ENCODE peak calls at places on chromosomes 4 and X, in four cellular contexts. One of them, this sample, is unnamed.

GRCh38 chr4:98780111-98780549 is 121.7 kb upstream of the TSPAN5 start:
- DNase-seq in H9: no peak
- DNase-seq in H1: no peak
- DNase-seq in IMR-90: peak; percentile 85
- DNase-seq in this sample: peak; percentile 39

GRCh38 chrX:112800901-112801775 is 39.5 kb downstream of the AMOT start:
- DNase-seq in IMR-90: no peak
- DNase-seq in H9: no peak
- DNase-seq in H1: no peak
- DNase-seq in this sample: peak; percentile 45

GRCh38 chrX:155767101-155767878 is 113.9 kb upstream of the VAMP7 start:
- DNase-seq in H9: peak; percentile 74
- DNase-seq in H1: peak; percentile 27
- DNase-seq in IMR-90: peak; percentile 74
- DNase-seq in this sample: peak; percentile 94

GRCh38 chrX:13194291-13195103 is 125.4 kb downstream of the ATXN3L start:
- DNase-seq in H1: no peak
- DNase-seq in H9: no peak
- DNase-seq in IMR-90: no peak
- DNase-seq in this sample: no peak

GRCh38 chrX:151754042-151754419 is 19.5 kb downstream of the CNGA2 start:
- DNase-seq in H9: peak; percentile 36
- DNase-seq in IMR-90: peak; percentile 8
- DNase-seq in H1: no peak
- DNase-seq in this sample: peak; percentile 66

GRCh38 chr4:187499961-187500360 is 495.6 kb upstream of the ZFP42 start:
- DNase-seq in H1: no peak
- DNase-seq in H9: no peak
- DNase-seq in IMR-90: no peak
- DNase-seq in this sample: no peak

GRCh38 chr4:81358173-81358572 is 113.5 kb downstream of the RASGEF1B start:
- DNase-seq in H9: no peak
- DNase-seq in H1: no peak
- DNase-seq in IMR-90: no peak
- DNase-seq in this sample: no peak

GRCh38 chrX:107934262-107934661 is 47.9 kb downstream of the TEX13B start:
- DNase-seq in H9: no peak
- DNase-seq in H1: no peak
- DNase-seq in IMR-90: no peak
- DNase-seq in this sample: no peak

GRCh38 chr4:102392033-102392744 is 46.9 kb upstream of the SLC39A8 start:
- DNase-seq in H9: no peak
- DNase-seq in IMR-90: no peak
- DNase-seq in H1: no peak
- DNase-seq in this sample: peak; percentile 63

GRCh38 chr4:42104521-42104920 is 47.9 kb downstream of the BEND4 start:
- DNase-seq in H9: no peak
- DNase-seq in IMR-90: peak; percentile 70
- DNase-seq in H1: no peak
- DNase-seq in this sample: peak; percentile 28

GRCh38 chr4:45078201-45078600 is 351.8 kb upstream of the GNPDA2 start:
- DNase-seq in IMR-90: no peak
- DNase-seq in H9: no peak
- DNase-seq in H1: no peak
- DNase-seq in this sample: no peak

GRCh38 chrX:135194684-135195083 is 23.5 kb upstream of the CT55 start:
- DNase-seq in IMR-90: no peak
- DNase-seq in H1: peak; percentile 2
- DNase-seq in H9: peak; percentile 79
- DNase-seq in this sample: peak; percentile 18

GRCh38 chrX:30156009-30156408 is 59.4 kb upstream of the MAGEB2 start:
- DNase-seq in H1: no peak
- DNase-seq in IMR-90: no peak
- DNase-seq in H9: no peak
- DNase-seq in this sample: no peak

GRCh38 chr4:90543419-90544170 is 416.4 kb downstream of the CCSER1 start:
- DNase-seq in H1: no peak
- DNase-seq in H9: no peak
- DNase-seq in IMR-90: no peak
- DNase-seq in this sample: no peak

GRCh38 chr4:153506972-153507678 is 41.0 kb downstream of the TMEM131L start:
- DNase-seq in H9: no peak
- DNase-seq in H1: no peak
- DNase-seq in IMR-90: no peak
- DNase-seq in this sample: no peak

GRCh38 chr4:7816771-7817170 is 122.9 kb downstream of the AFAP1 start:
- DNase-seq in H1: no peak
- DNase-seq in IMR-90: no peak
- DNase-seq in H9: no peak
- DNase-seq in this sample: no peak

GRCh38 chr4:118981171-118981838 is 92.7 kb downstream of the SYNPO2 start:
- DNase-seq in H1: no peak
- DNase-seq in IMR-90: peak; percentile 81
- DNase-seq in H9: no peak
- DNase-seq in this sample: no peak

GRCh38 chr4:44629280-44629866 is 22.1 kb downstream of the YIPF7 start:
- DNase-seq in IMR-90: peak; percentile 43
- DNase-seq in H1: peak; percentile 9
- DNase-seq in H9: peak; percentile 38
- DNase-seq in this sample: peak; percentile 70

GRCh38 chr4:185512516-185512915 is 22.8 kb downstream of the PDLIM3 start:
- DNase-seq in H1: no peak
- DNase-seq in IMR-90: peak; percentile 81
- DNase-seq in H9: no peak
- DNase-seq in this sample: no peak

GRCh38 chr4:106529348-106530033 is 160.9 kb upstream of the GIMD1 start:
- DNase-seq in IMR-90: peak; percentile 1
- DNase-seq in H1: no peak
- DNase-seq in H9: no peak
- DNase-seq in this sample: no peak

GRCh38 chr4:131207589-131207988 is 1941.5 kb upstream of the PCDH10 start:
- DNase-seq in H1: no peak
- DNase-seq in IMR-90: no peak
- DNase-seq in H9: no peak
- DNase-seq in this sample: no peak

GRCh38 chr4:26873391-26874026 is 12.9 kb downstream of the STIM2 start:
- DNase-seq in H1: no peak
- DNase-seq in H9: no peak
- DNase-seq in IMR-90: no peak
- DNase-seq in this sample: peak; percentile 47

GRCh38 chrX:135931644-135932487 is 38.4 kb downstream of the SAGE1 start:
- DNase-seq in IMR-90: peak; percentile 24
- DNase-seq in H1: peak; percentile 10
- DNase-seq in H9: peak; percentile 63
- DNase-seq in this sample: peak; percentile 47

GRCh38 chr4:54498661-54499111 is 159.1 kb upstream of the KIT start:
- DNase-seq in H1: no peak
- DNase-seq in H9: no peak
- DNase-seq in IMR-90: peak; percentile 31
- DNase-seq in this sample: peak; percentile 84

GRCh38 chr4:8319061-8319460 is 49.5 kb downstream of the HTRA3 start:
- DNase-seq in IMR-90: no peak
- DNase-seq in H9: no peak
- DNase-seq in H1: no peak
- DNase-seq in this sample: no peak

GRCh38 chrX:69150294-69150960 is 14.8 kb downstream of the PJA1 start:
- DNase-seq in IMR-90: no peak
- DNase-seq in H9: no peak
- DNase-seq in H1: no peak
- DNase-seq in this sample: peak; percentile 81

GRCh38 chr4:21569638-21570037 is 378.9 kb downstream of the KCNIP4 start:
- DNase-seq in IMR-90: no peak
- DNase-seq in H9: no peak
- DNase-seq in H1: no peak
- DNase-seq in this sample: peak; percentile 45

GRCh38 chr4:16250665-16251365 is 24.5 kb upstream of the TAPT1 start:
- DNase-seq in H1: no peak
- DNase-seq in H9: no peak
- DNase-seq in IMR-90: peak; percentile 49
- DNase-seq in this sample: peak; percentile 22

GRCh38 chr4:147731611-147732515 is at the start of gene ARHGAP10:
- DNase-seq in IMR-90: peak; percentile 82
- DNase-seq in H9: peak; percentile 65
- DNase-seq in H1: no peak
- DNase-seq in this sample: peak; percentile 78

GRCh38 chrX:50204364-50204899 is at the start of gene CCNB3:
- DNase-seq in H1: no peak
- DNase-seq in IMR-90: peak; percentile 56
- DNase-seq in H9: peak; percentile 59
- DNase-seq in this sample: peak; percentile 75

GRCh38 chr4:106809083-106809482 is 227.0 kb downstream of the DKK2 start:
- DNase-seq in H9: no peak
- DNase-seq in H1: no peak
- DNase-seq in IMR-90: peak; percentile 25
- DNase-seq in this sample: peak; percentile 71

GRCh38 chr4:165698272-165698671 is 174.8 kb upstream of the TLL1 start:
- DNase-seq in H9: no peak
- DNase-seq in IMR-90: no peak
- DNase-seq in H1: no peak
- DNase-seq in this sample: no peak

GRCh38 chr4:137892134-137892533 is 350.0 kb downstream of the SLC7A11 start:
- DNase-seq in H1: no peak
- DNase-seq in IMR-90: peak; percentile 78
- DNase-seq in H9: no peak
- DNase-seq in this sample: peak; percentile 6

GRCh38 chrX:40694833-40695232 is 40.5 kb downstream of the MED14 start:
- DNase-seq in H9: no peak
- DNase-seq in H1: no peak
- DNase-seq in IMR-90: peak; percentile 26
- DNase-seq in this sample: no peak

GRCh38 chr4:138707746-138708145 is 307.8 kb upstream of the NOCT start:
- DNase-seq in H1: no peak
- DNase-seq in IMR-90: peak; percentile 64
- DNase-seq in H9: no peak
- DNase-seq in this sample: no peak

GRCh38 chr4:109701566-109702399 is 1.5 kb downstream of the CASP6 start:
- DNase-seq in H9: peak; percentile 50
- DNase-seq in H1: peak; percentile 7
- DNase-seq in IMR-90: no peak
- DNase-seq in this sample: peak; percentile 92

GRCh38 chrX:114152130-114152529 is 431.8 kb upstream of the HTR2C start:
- DNase-seq in IMR-90: no peak
- DNase-seq in H9: no peak
- DNase-seq in H1: no peak
- DNase-seq in this sample: peak; percentile 35

GRCh38 chrX:154010330-154011087 is 9.2 kb downstream of the IRAK1 start:
- DNase-seq in IMR-90: no peak
- DNase-seq in H9: no peak
- DNase-seq in H1: no peak
- DNase-seq in this sample: no peak

GRCh38 chr4:167196386-167196785 is 37.9 kb downstream of the SPOCK3 start:
- DNase-seq in H1: no peak
- DNase-seq in H9: no peak
- DNase-seq in IMR-90: no peak
- DNase-seq in this sample: no peak
- H4K8ac ChIP-seq in H1: no peak overlapping the region
- H4K8ac ChIP-seq in H9: no peak overlapping the region
- H4K8ac ChIP-seq in IMR-90: no peak overlapping the region
- H4K8ac ChIP-seq in this sample: no peak overlapping the region

GRCh38 chrX:14926471-14926870 is 53.2 kb downstream of the MOSPD2 start:
- DNase-seq in H9: no peak
- DNase-seq in H1: no peak
- DNase-seq in IMR-90: no peak
- DNase-seq in this sample: no peak

GRCh38 chrX:14922437-14922836 is 49.2 kb downstream of the MOSPD2 start:
- DNase-seq in IMR-90: peak; percentile 94
- DNase-seq in H1: no peak
- DNase-seq in H9: no peak
- DNase-seq in this sample: no peak

GRCh38 chrX:14920196-14920595 is 47.0 kb downstream of the MOSPD2 start:
- DNase-seq in IMR-90: peak; percentile 74
- DNase-seq in H9: no peak
- DNase-seq in H1: no peak
- DNase-seq in this sample: no peak

GRCh38 chrX:14927391-14927790 is 54.2 kb downstream of the MOSPD2 start:
- DNase-seq in H1: no peak
- DNase-seq in H9: no peak
- DNase-seq in IMR-90: peak; percentile 58
- DNase-seq in this sample: no peak

DNA sequence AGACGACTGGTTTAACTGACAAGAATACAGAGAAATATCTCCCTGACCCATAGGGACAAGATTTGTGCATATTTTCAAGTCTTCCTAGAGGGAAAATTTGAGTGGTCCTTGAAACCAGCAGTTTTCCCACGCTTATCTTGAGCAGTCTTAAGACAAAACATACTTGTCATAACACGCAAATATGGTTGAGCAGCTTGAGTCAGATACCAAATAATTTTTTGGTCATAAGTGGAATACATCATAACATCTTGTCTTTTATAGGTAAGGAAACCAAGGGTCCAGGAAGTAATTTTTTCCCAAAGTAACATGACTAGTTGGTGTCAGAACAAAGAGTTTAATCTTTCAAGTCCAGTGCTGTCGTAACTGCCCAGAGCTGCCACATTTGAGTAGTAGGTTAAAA is 50.5 kb downstream of the MOSPD2 start:
- DNase-seq in IMR-90: no peak
- DNase-seq in H9: no peak
- DNase-seq in H1: no peak
- DNase-seq in this sample: no peak
- H3K56ac ChIP-seq in IMR-90: no peak overlapping the region
- H3K56ac ChIP-seq in H9: no peak overlapping the region
- H3K56ac ChIP-seq in H1: no peak overlapping the region
- H3K56ac ChIP-seq in this sample: no peak overlapping the region

DNA sequence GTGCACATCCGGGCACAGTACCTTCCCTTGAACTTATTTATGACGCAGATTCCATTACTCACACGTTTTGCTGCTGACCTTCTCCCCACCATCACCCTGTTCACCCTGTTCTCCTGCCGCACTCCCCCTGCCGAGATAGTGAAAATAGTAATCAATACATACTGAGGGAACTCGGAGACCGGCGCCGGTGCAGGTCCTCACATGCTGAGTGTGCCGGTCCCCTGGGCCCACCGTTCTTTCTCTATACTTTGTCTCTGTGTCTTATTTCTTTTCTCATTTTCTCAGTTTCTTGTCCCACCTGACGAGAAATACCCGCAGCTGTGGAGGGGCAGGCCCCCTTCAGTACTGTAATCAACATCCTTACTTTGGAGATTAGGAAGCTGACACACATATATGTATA is 1337.1 kb upstream of the PABPC4L start:
- DNase-seq in H9: no peak
- DNase-seq in H1: no peak
- DNase-seq in IMR-90: no peak
- DNase-seq in this sample: no peak
- H3K27ac ChIP-seq in H9: no peak overlapping the region
- H3K27ac ChIP-seq in H1: no peak overlapping the region
- H3K27ac ChIP-seq in IMR-90: no peak overlapping the region
- H3K27ac ChIP-seq in this sample: no peak overlapping the region

GRCh38 chr4:94536049-94536448 is 84.3 kb downstream of the PDLIM5 start:
- DNase-seq in IMR-90: no peak
- DNase-seq in H9: no peak
- DNase-seq in H1: no peak
- DNase-seq in this sample: peak; percentile 62
- H4K8ac ChIP-seq in IMR-90: no peak overlapping the region
- H4K8ac ChIP-seq in H9: no peak overlapping the region
- H4K8ac ChIP-seq in H1: no peak overlapping the region
- H4K8ac ChIP-seq in this sample: no peak overlapping the region